ENCODE peak calls at places on chromosomes 3 and 15, in four cellular contexts. One of them, this sample, is unnamed.

GRCh38 chr3:172542089-172542488 is 18.9 kb upstream of the TNFSF10 start:
- DNase-seq in activated effector memory CD4-positive, alpha-beta T cell treated with Interleukin-2 at 50 U/mL for 16 hours: no peak
- DNase-seq in neural crest cell: no peak
- DNase-seq in amygdala: no peak
- DNase-seq in this sample: no peak

GRCh38 chr3:159951580-159951979 is 37.1 kb upstream of the IL12A start:
- DNase-seq in activated effector memory CD4-positive, alpha-beta T cell treated with Interleukin-2 at 50 U/mL for 16 hours: no peak
- DNase-seq in neural crest cell: no peak
- DNase-seq in amygdala: no peak
- DNase-seq in this sample: no peak

GRCh38 chr3:141150431-141150830 is 81.2 kb upstream of the PXYLP1 start:
- DNase-seq in activated effector memory CD4-positive, alpha-beta T cell treated with Interleukin-2 at 50 U/mL for 16 hours: no peak
- DNase-seq in neural crest cell: no peak
- DNase-seq in amygdala: no peak
- DNase-seq in this sample: no peak

GRCh38 chr3:29313074-29313473 is 32.2 kb downstream of the RBMS3 start:
- DNase-seq in neural crest cell: no peak
- DNase-seq in activated effector memory CD4-positive, alpha-beta T cell treated with Interleukin-2 at 50 U/mL for 16 hours: no peak
- DNase-seq in amygdala: no peak
- DNase-seq in this sample: no peak

GRCh38 chr15:95684693-95685115 is 645.8 kb upstream of the NR2F2 start:
- DNase-seq in amygdala: no peak
- DNase-seq in activated effector memory CD4-positive, alpha-beta T cell treated with Interleukin-2 at 50 U/mL for 16 hours: no peak
- DNase-seq in neural crest cell: no peak
- DNase-seq in this sample: no peak

GRCh38 chr3:4078903-4079302 is 224.3 kb upstream of the SETMAR start:
- DNase-seq in amygdala: no peak
- DNase-seq in activated effector memory CD4-positive, alpha-beta T cell treated with Interleukin-2 at 50 U/mL for 16 hours: no peak
- DNase-seq in neural crest cell: no peak
- DNase-seq in this sample: no peak

GRCh38 chr3:67783281-67784250 is 129.2 kb upstream of the SUCLG2 start:
- DNase-seq in neural crest cell: no peak
- DNase-seq in amygdala: no peak
- DNase-seq in activated effector memory CD4-positive, alpha-beta T cell treated with Interleukin-2 at 50 U/mL for 16 hours: no peak
- DNase-seq in this sample: no peak

GRCh38 chr3:159840900-159841299 is 147.7 kb upstream of the IL12A start:
- DNase-seq in activated effector memory CD4-positive, alpha-beta T cell treated with Interleukin-2 at 50 U/mL for 16 hours: no peak
- DNase-seq in neural crest cell: no peak
- DNase-seq in amygdala: no peak
- DNase-seq in this sample: no peak

GRCh38 chr3:117874028-117874765 is 1160.4 kb downstream of the IGSF11 start:
- DNase-seq in amygdala: no peak
- DNase-seq in activated effector memory CD4-positive, alpha-beta T cell treated with Interleukin-2 at 50 U/mL for 16 hours: no peak
- DNase-seq in neural crest cell: no peak
- DNase-seq in this sample: no peak

GRCh38 chr15:63403254-63403945 is 21.8 kb upstream of the CA12 start:
- DNase-seq in activated effector memory CD4-positive, alpha-beta T cell treated with Interleukin-2 at 50 U/mL for 16 hours: no peak
- DNase-seq in amygdala: no peak
- DNase-seq in neural crest cell: no peak
- DNase-seq in this sample: no peak

GRCh38 chr15:30870681-30871080 is 33.0 kb upstream of the FAN1 start:
- DNase-seq in neural crest cell: no peak
- DNase-seq in amygdala: no peak
- DNase-seq in activated effector memory CD4-positive, alpha-beta T cell treated with Interleukin-2 at 50 U/mL for 16 hours: no peak
- DNase-seq in this sample: no peak

GRCh38 chr3:191066669-191067068 is 132.4 kb upstream of the OSTN start:
- DNase-seq in activated effector memory CD4-positive, alpha-beta T cell treated with Interleukin-2 at 50 U/mL for 16 hours: no peak
- DNase-seq in neural crest cell: no peak
- DNase-seq in amygdala: no peak
- DNase-seq in this sample: no peak

GRCh38 chr3:185647134-185647879 is 61.2 kb downstream of the SENP2 start:
- DNase-seq in neural crest cell: no peak
- DNase-seq in activated effector memory CD4-positive, alpha-beta T cell treated with Interleukin-2 at 50 U/mL for 16 hours: no peak
- DNase-seq in amygdala: no peak
- DNase-seq in this sample: no peak

GRCh38 chr3:76661527-76662250 is 378.2 kb upstream of the ROBO2 start:
- DNase-seq in activated effector memory CD4-positive, alpha-beta T cell treated with Interleukin-2 at 50 U/mL for 16 hours: no peak
- DNase-seq in neural crest cell: no peak
- DNase-seq in amygdala: no peak
- DNase-seq in this sample: no peak

GRCh38 chr15:81235781-81236507 is 39.3 kb downstream of the IL16 start:
- DNase-seq in amygdala: no peak
- DNase-seq in neural crest cell: no peak
- DNase-seq in activated effector memory CD4-positive, alpha-beta T cell treated with Interleukin-2 at 50 U/mL for 16 hours: no peak
- DNase-seq in this sample: no peak

GRCh38 chr3:152177757-152178156 is 91.0 kb upstream of the MBNL1 start:
- DNase-seq in activated effector memory CD4-positive, alpha-beta T cell treated with Interleukin-2 at 50 U/mL for 16 hours: no peak
- DNase-seq in neural crest cell: no peak
- DNase-seq in amygdala: no peak
- DNase-seq in this sample: no peak

GRCh38 chr3:66138336-66139234 is 82.2 kb upstream of the SLC25A26 start:
- DNase-seq in amygdala: peak
- DNase-seq in neural crest cell: peak
- DNase-seq in activated effector memory CD4-positive, alpha-beta T cell treated with Interleukin-2 at 50 U/mL for 16 hours: no peak
- DNase-seq in this sample: no peak

GRCh38 chr3:152909180-152909883 is 74.4 kb downstream of the P2RY1 start:
- DNase-seq in activated effector memory CD4-positive, alpha-beta T cell treated with Interleukin-2 at 50 U/mL for 16 hours: no peak
- DNase-seq in amygdala: no peak
- DNase-seq in neural crest cell: no peak
- DNase-seq in this sample: no peak

GRCh38 chr15:62482715-62483429 is 317.8 kb upstream of the C2CD4B start:
- DNase-seq in neural crest cell: peak
- DNase-seq in amygdala: no peak
- DNase-seq in activated effector memory CD4-positive, alpha-beta T cell treated with Interleukin-2 at 50 U/mL for 16 hours: no peak
- DNase-seq in this sample: no peak

GRCh38 chr3:189337672-189338071 is 165.9 kb downstream of the TPRG1 start:
- DNase-seq in amygdala: no peak
- DNase-seq in neural crest cell: no peak
- DNase-seq in activated effector memory CD4-positive, alpha-beta T cell treated with Interleukin-2 at 50 U/mL for 16 hours: no peak
- DNase-seq in this sample: no peak

GRCh38 chr15:92142242-92143232 is 251.1 kb upstream of the ST8SIA2 start:
- DNase-seq in neural crest cell: no peak
- DNase-seq in amygdala: no peak
- DNase-seq in activated effector memory CD4-positive, alpha-beta T cell treated with Interleukin-2 at 50 U/mL for 16 hours: no peak
- DNase-seq in this sample: no peak

GRCh38 chr15:100694381-100695012 is 92.1 kb downstream of the ASB7 start:
- DNase-seq in activated effector memory CD4-positive, alpha-beta T cell treated with Interleukin-2 at 50 U/mL for 16 hours: no peak
- DNase-seq in amygdala: no peak
- DNase-seq in neural crest cell: no peak
- DNase-seq in this sample: no peak

GRCh38 chr3:105527949-105528348 is 161.2 kb downstream of the ALCAM start:
- DNase-seq in activated effector memory CD4-positive, alpha-beta T cell treated with Interleukin-2 at 50 U/mL for 16 hours: no peak
- DNase-seq in neural crest cell: no peak
- DNase-seq in amygdala: no peak
- DNase-seq in this sample: no peak

GRCh38 chr3:29764059-29764458 is 483.2 kb downstream of the RBMS3 start:
- DNase-seq in neural crest cell: no peak
- DNase-seq in activated effector memory CD4-positive, alpha-beta T cell treated with Interleukin-2 at 50 U/mL for 16 hours: no peak
- DNase-seq in amygdala: no peak
- DNase-seq in this sample: no peak

GRCh38 chr3:197753263-197753662 is 3.6 kb downstream of the FYTTD1 start:
- DNase-seq in activated effector memory CD4-positive, alpha-beta T cell treated with Interleukin-2 at 50 U/mL for 16 hours: no peak
- DNase-seq in amygdala: no peak
- DNase-seq in neural crest cell: no peak
- DNase-seq in this sample: no peak

GRCh38 chr3:183371672-183371968 is 56.8 kb downstream of the MCF2L2 start:
- DNase-seq in amygdala: no peak
- DNase-seq in activated effector memory CD4-positive, alpha-beta T cell treated with Interleukin-2 at 50 U/mL for 16 hours: no peak
- DNase-seq in neural crest cell: no peak
- DNase-seq in this sample: no peak

GRCh38 chr3:133937061-133937686 is 41.5 kb upstream of the RAB6B start:
- DNase-seq in amygdala: no peak
- DNase-seq in activated effector memory CD4-positive, alpha-beta T cell treated with Interleukin-2 at 50 U/mL for 16 hours: no peak
- DNase-seq in neural crest cell: no peak
- DNase-seq in this sample: no peak

GRCh38 chr3:12679468-12679867 is 15.6 kb upstream of the RAF1 start:
- DNase-seq in neural crest cell: no peak
- DNase-seq in amygdala: no peak
- DNase-seq in activated effector memory CD4-positive, alpha-beta T cell treated with Interleukin-2 at 50 U/mL for 16 hours: no peak
- DNase-seq in this sample: no peak

GRCh38 chr3:69775751-69776150 is 36.5 kb downstream of the MITF start:
- DNase-seq in neural crest cell: no peak
- DNase-seq in amygdala: no peak
- DNase-seq in activated effector memory CD4-positive, alpha-beta T cell treated with Interleukin-2 at 50 U/mL for 16 hours: no peak
- DNase-seq in this sample: no peak

GRCh38 chr3:29385056-29385455 is 104.2 kb downstream of the RBMS3 start:
- DNase-seq in activated effector memory CD4-positive, alpha-beta T cell treated with Interleukin-2 at 50 U/mL for 16 hours: no peak
- DNase-seq in neural crest cell: no peak
- DNase-seq in amygdala: no peak
- DNase-seq in this sample: no peak

GRCh38 chr15:67784057-67784781 is 41.1 kb upstream of the SKOR1 start:
- DNase-seq in activated effector memory CD4-positive, alpha-beta T cell treated with Interleukin-2 at 50 U/mL for 16 hours: no peak
- DNase-seq in neural crest cell: no peak
- DNase-seq in amygdala: no peak
- DNase-seq in this sample: no peak

This sample was measured in activated T-helper 1 cell treated with Interleukin-2 at 50 U/mL for 16 hours.